ENCODE peak calls at places on chromosomes 13 and 19, in four cellular contexts. K, C, B and H are unnamed samples.

GRCh38 chr19:5870986-5871394 is 650 bp upstream of the FUT5 start:
- DNase-seq in B (no peak), K (no peak), C (no peak), H (no peak)

GRCh38 chr19:40596608-40597328 is 4.4 kb upstream of the LTBP4 start:
- DNase-seq in C (no peak), K (no peak), B (no peak), H (no peak)

GRCh38 chr19:17949956-17950309 is 17.0 kb upstream of the KCNN1 start:
- DNase-seq in C (no peak), K (no peak), B (no peak), H (no peak)

GRCh38 chr13:28204043-28204442 is 65.7 kb downstream of the PAN3 start:
- DNase-seq in B (no peak), K (no peak), C (no peak), H (no peak)

GRCh38 chr13:52862358-52863206 is 14.1 kb upstream of the PCDH8 start:
- DNase-seq in B (no peak), C (no peak), K (no peak), H (no peak)

GRCh38 chr13:37667631-37668161 is 69.1 kb upstream of the POSTN start:
- DNase-seq in C (no peak), K (no peak), B (no peak), H (no peak)

GRCh38 chr19:9741476-9742171 is 26.9 kb downstream of the ZNF846 start:
- DNase-seq in B (no peak), K (no peak), C (no peak), H (no peak)

GRCh38 chr19:43439183-43440063 is 24.7 kb downstream of the TEX101 start:
- DNase-seq in B (peak), K (no peak), C (peak), H (no peak)

GRCh38 chr19:2111886-2112285 is 15.2 kb downstream of the IZUMO4 start:
- DNase-seq in C (no peak), K (no peak), B (no peak), H (no peak)

GRCh38 chr19:50272263-50272897 is 56.8 kb downstream of the KCNC3 start:
- DNase-seq in C (no peak), B (no peak), K (no peak), H (no peak)

GRCh38 chr13:45138282-45138681 is 18.0 kb downstream of the GTF2F2 start:
- DNase-seq in K (no peak), B (no peak), C (no peak), H (no peak)

GRCh38 chr19:3683866-3684816 is 16.1 kb downstream of the PIP5K1C start:
- DNase-seq in C (no peak), K (no peak), B (no peak), H (no peak)

GRCh38 chr13:111912991-111913781 is 153.8 kb upstream of the SOX1 start:
- DNase-seq in B (no peak), K (no peak), C (no peak), H (no peak)